ENCODE peak calls at places on chromosomes 5 and 9, in six cellular contexts. Y, E, S, Q, V and H are unnamed samples.

GRCh38 chr9:88691811-88692210 is 156.8 kb downstream of the NXNL2 start:
- DNase-seq in V (peak; percentile 18), Q (no peak), S (peak; percentile 7), E (no peak), Y (no peak), H (no peak)

GRCh38 chr9:82397534-82397933 is 409.0 kb downstream of the SPATA31D1 start:
- DNase-seq in E (no peak), V (no peak), Y (no peak), Q (no peak), S (no peak), H (no peak)

GRCh38 chr9:74979844-74980243 is 27.1 kb upstream of the C9orf40 start:
- DNase-seq in Q (no peak), S (no peak), E (no peak), V (no peak), Y (no peak), H (no peak)

GRCh38 chr9:4860383-4860782 is 67.6 kb downstream of the RCL1 start:
- DNase-seq in Y (no peak), E (no peak), S (no peak), Q (no peak), V (no peak), H (no peak)

GRCh38 chr9:6106576-6107339 is 91.3 kb upstream of the RANBP6 start:
- DNase-seq in Q (no peak), S (no peak), V (peak; percentile 66), Y (no peak), E (peak; percentile 54), H (no peak)

GRCh38 chr5:144971067-144971850 is 800.6 kb downstream of the KCTD16 start:
- DNase-seq in S (no peak), Y (no peak), V (no peak), Q (no peak), E (no peak), H (no peak)

GRCh38 chr5:9447691-9448090 is 98.2 kb downstream of the SEMA5A start:
- DNase-seq in S (no peak), Y (no peak), Q (no peak), E (no peak), V (peak; percentile 51), H (no peak)

GRCh38 chr5:88142801-88143692 is 125.6 kb downstream of the TMEM161B start:
- DNase-seq in S (no peak), Y (peak; percentile 55), E (no peak), Q (no peak), V (peak; percentile 18), H (no peak)

GRCh38 chr5:40033411-40033810 is 608.6 kb upstream of the DAB2 start:
- DNase-seq in Q (no peak), Y (no peak), V (no peak), E (no peak), S (no peak), H (no peak)

GRCh38 chr5:130065617-130066016 is 161.4 kb downstream of the CHSY3 start:
- DNase-seq in Y (no peak), V (no peak), Q (no peak), S (no peak), E (no peak), H (no peak)

GRCh38 chr5:77770293-77771005 is 5.7 kb downstream of the TBCA start:
- DNase-seq in Q (no peak), V (peak; percentile 28), E (no peak), S (no peak), Y (no peak), H (no peak)

GRCh38 chr5:133321286-133321832 is 269.5 kb downstream of the HSPA4 start:
- DNase-seq in E (no peak), Y (no peak), S (no peak), V (no peak), Q (no peak), H (no peak)

GRCh38 chr5:80259511-80260200 is 3.8 kb upstream of the SERINC5 start:
- DNase-seq in E (no peak), V (no peak), Y (no peak), S (no peak), Q (no peak), H (no peak)

GRCh38 chr5:80255425-80255751 is 460 bp downstream of the SERINC5 start:
- DNase-seq in Q (no peak), E (peak; percentile 51), S (no peak), V (peak; percentile 74), Y (peak; percentile 77), H (no peak)

GRCh38 chr5:80254767-80255424 is 952 bp downstream of the SERINC5 start:
- DNase-seq in S (no peak), Y (no peak), Q (peak; percentile 54), E (no peak), V (peak; percentile 56), H (no peak)

GRCh38 chr5:80251636-80252035 is 4.2 kb downstream of the SERINC5 start:
- DNase-seq in Y (peak; percentile 40), S (no peak), Q (no peak), E (no peak), V (no peak), H (no peak)

GRCh38 chr5:80255752-80256479 is at the start of gene SERINC5:
- DNase-seq in V (peak; percentile 82), Q (peak; percentile 75), Y (peak; percentile 90), S (no peak), E (peak; percentile 79), H (peak; percentile 70)
- H3K9me3 ChIP-seq in V (no peaks in the 10 kb centered on the region), Q (no peaks in the 10 kb centered on the region), Y (no peaks in the 10 kb centered on the region), S (no peaks in the 10 kb centered on the region), E (no peaks in the 10 kb centered on the region), H (no peaks in the 10 kb centered on the region)

GRCh38 chr5:178739452-178740180 is 9.2 kb upstream of the ZNF354A start:
- DNase-seq in V (no peak), S (no peak), Q (no peak), Y (no peak), E (no peak), H (no peak)

GRCh38 chr5:178738513-178738912 is 8.1 kb upstream of the ZNF354A start:
- DNase-seq in Q (no peak), Y (no peak), V (no peak), E (no peak), S (no peak), H (no peak)

GRCh38 chr5:178740181-178740557 is 9.7 kb upstream of the ZNF354A start:
- DNase-seq in Y (no peak), Q (no peak), V (no peak), S (no peak), E (no peak), H (no peak)

DNA sequence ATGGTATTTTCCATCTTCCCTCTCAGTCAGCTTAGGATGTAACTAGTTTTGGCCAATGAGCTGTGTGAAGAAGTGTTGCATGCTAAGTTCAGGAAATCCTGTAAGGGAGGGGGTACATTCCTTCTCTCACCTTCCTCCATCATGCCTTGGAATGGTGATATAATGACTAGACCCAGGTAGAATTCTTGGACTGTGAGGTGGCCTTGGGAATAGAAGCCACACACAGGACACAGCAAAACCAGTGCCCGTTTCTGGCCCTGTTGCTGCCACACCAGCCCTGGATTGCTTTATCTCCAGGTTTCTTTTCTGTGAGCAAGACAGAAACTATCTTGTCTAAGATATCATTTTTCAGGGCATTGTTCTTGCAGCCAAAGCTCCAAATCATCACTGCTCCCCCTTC is 10.5 kb upstream of the ZNF354A start:
- DNase-seq in S (no peak), Y (no peak), Q (no peak), E (no peak), V (no peak), H (no peak)
- H3K9me3 ChIP-seq in S (no peaks in the 10 kb centered on the region), Y (no peaks in the 10 kb centered on the region), Q (no peaks in the 10 kb centered on the region), E (peaks cover 13% of the 10 kb centered on the region), V (peaks cover 22% of the 10 kb centered on the region), H (no peaks in the 10 kb centered on the region)

DNA sequence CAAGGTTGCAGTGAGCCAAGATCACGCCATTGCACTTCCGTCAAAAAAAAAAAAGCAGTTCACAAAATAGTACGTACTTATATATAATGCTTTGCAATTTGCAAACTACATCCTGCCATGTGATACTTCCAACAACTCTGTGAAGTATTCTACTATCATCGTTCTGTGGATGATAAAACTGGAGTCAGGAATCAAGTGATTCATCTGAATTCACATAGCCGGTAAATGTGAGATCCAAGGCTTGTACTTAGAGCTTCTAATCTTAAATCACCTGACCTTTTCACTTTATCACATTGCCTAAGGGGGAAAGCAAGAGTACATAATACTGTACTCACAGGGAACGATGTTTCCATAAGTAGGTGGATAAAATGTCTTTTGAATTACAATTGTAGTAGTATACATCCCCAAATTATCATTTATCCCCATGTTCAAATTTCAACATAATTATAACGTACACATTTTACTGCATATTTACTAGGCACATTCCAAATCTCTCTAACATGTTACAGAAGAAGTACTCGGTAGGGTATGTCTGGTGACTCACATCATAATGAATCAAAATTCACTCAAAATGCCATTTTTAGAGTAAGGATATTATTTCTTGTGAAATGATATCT is 79.1 kb downstream of the OR2K2 start:
- DNase-seq in Q (no peak), Y (no peak), S (no peak), V (no peak), E (no peak), H (no peak)
- H3K9me3 ChIP-seq in Q (no peaks in the 10 kb centered on the region), Y (no peaks in the 10 kb centered on the region), S (no peaks in the 10 kb centered on the region), V (no peaks in the 10 kb centered on the region), E (no peaks in the 10 kb centered on the region), H (no peaks in the 10 kb centered on the region)

GRCh38 chr5:179271821-179272325 is 73.4 kb downstream of the ADAMTS2 start:
- DNase-seq in Q (peak; percentile 38), Y (no peak), S (no peak), V (no peak), E (no peak), H (no peak)

GRCh38 chr5:179269781-179270543 is 75.3 kb downstream of the ADAMTS2 start:
- DNase-seq in Y (no peak), Q (no peak), S (no peak), V (no peak), E (no peak), H (no peak)

GRCh38 chr5:179270581-179271300 is 74.5 kb downstream of the ADAMTS2 start:
- DNase-seq in E (no peak), Q (peak; percentile 52), S (no peak), Y (no peak), V (no peak), H (no peak)

GRCh38 chr5:179272326-179273073 is 72.8 kb downstream of the ADAMTS2 start:
- DNase-seq in E (no peak), S (no peak), V (no peak), Y (no peak), Q (no peak), H (no peak)

GRCh38 chr5:179271301-179271650 is 74.0 kb downstream of the ADAMTS2 start:
- DNase-seq in Q (no peak), E (no peak), S (no peak), Y (no peak), V (no peak), H (no peak)
- H3K9me3 ChIP-seq in Q (no peaks in the 10 kb centered on the region), E (peaks cover 16% of the 10 kb centered on the region), S (peaks cover 14% of the 10 kb centered on the region), Y (no peaks in the 10 kb centered on the region), V (no peaks in the 10 kb centered on the region), H (no peaks in the 10 kb centered on the region)